ENCODE peak calls at places on chromosome 5, in four cellular contexts. S is upper lobe of left lung, Z is A549, M is fibroblast of mammary gland. H is an unnamed sample.

GRCh38 chr5:9454491-9454890 is 91.4 kb downstream of the SEMA5A start:
- DNase-seq in S (no peak), Z (no peak), M (no peak), H (no peak)

GRCh38 chr5:162436055-162436454 is 368.5 kb downstream of the GABRG2 start:
- DNase-seq in S (no peak), Z (no peak), M (no peak), H (no peak)

GRCh38 chr5:88256037-88256436 is 12.6 kb downstream of the TMEM161B start:
- DNase-seq in S (no peak), Z (no peak), M (no peak), H (no peak)

GRCh38 chr5:135900276-135900675 is 4.6 kb upstream of the IL9 start:
- DNase-seq in S (no peak), Z (no peak), M (no peak), H (no peak)

GRCh38 chr5:94690778-94691177 is 72.3 kb downstream of the SLF1 start:
- DNase-seq in S (no peak), Z (no peak), M (no peak), H (no peak)

GRCh38 chr5:14581891-14582796 is 552 bp downstream of the OTULINL start:
- DNase-seq in S (peak), Z (peak), M (peak), H (peak)

GRCh38 chr5:33834334-33834733 is 57.5 kb downstream of the ADAMTS12 start:
- DNase-seq in S (no peak), Z (no peak), M (no peak), H (no peak)

GRCh38 chr5:65203746-65204145 is 278.0 kb downstream of the ADAMTS6 start:
- DNase-seq in S (no peak), Z (no peak), M (peak), H (peak)

GRCh38 chr5:39520232-39520572 is 95.4 kb upstream of the DAB2 start:
- DNase-seq in S (no peak), Z (no peak), M (peak), H (no peak)

GRCh38 chr5:36662291-36662851 is 56.0 kb downstream of the SLC1A3 start:
- DNase-seq in S (peak), Z (no peak), M (no peak), H (no peak)

GRCh38 chr5:159752622-159753275 is 163.5 kb upstream of the ADRA1B start:
- DNase-seq in S (no peak), Z (no peak), M (peak), H (no peak)

GRCh38 chr5:95984287-95984938 is 22.8 kb upstream of the ELL2 start:
- DNase-seq in S (no peak), Z (no peak), M (peak), H (no peak)

GRCh38 chr5:141484499-141485304 is at the start of gene PCDHGC4:
- DNase-seq in S (peak), Z (no peak), M (no peak), H (no peak)

GRCh38 chr5:58462623-58463230 is 2.8 kb upstream of the PLK2 start:
- DNase-seq in S (no peak), Z (peak), M (peak), H (peak)

GRCh38 chr5:58462154-58462553 is 2.3 kb upstream of the PLK2 start:
- DNase-seq in S (no peak), Z (peak), M (no peak), H (peak)

GRCh38 chr5:58469895-58470294 is 10.0 kb upstream of the PLK2 start:
- DNase-seq in S (no peak), Z (no peak), M (no peak), H (no peak)

GRCh38 chr5:58466939-58467338 is 7.1 kb upstream of the PLK2 start:
- DNase-seq in S (no peak), Z (peak), M (peak), H (no peak)
- TF ChIP-seq CTCF in S (no peak), Z (no peak), M (no peak), H (no peak)

GRCh38 chr5:29001666-29002065 is 1963.3 kb upstream of the CDH9 start:
- DNase-seq in S (no peak), Z (no peak), M (no peak), H (no peak)
- TF ChIP-seq CTCF in S (no peak), Z (no peak), M (no peak), H (no peak)

GRCh38 chr5:123278284-123278683 is 144.9 kb downstream of the CEP120 start:
- DNase-seq in S (no peak), Z (no peak), M (peak), H (no peak)

GRCh38 chr5:123269851-123270250 is 153.4 kb downstream of the CEP120 start:
- DNase-seq in S (no peak), Z (no peak), M (no peak), H (no peak)

GRCh38 chr5:123269436-123269835 is 153.8 kb downstream of the CEP120 start:
- DNase-seq in S (no peak), Z (no peak), M (no peak), H (no peak)

DNA sequence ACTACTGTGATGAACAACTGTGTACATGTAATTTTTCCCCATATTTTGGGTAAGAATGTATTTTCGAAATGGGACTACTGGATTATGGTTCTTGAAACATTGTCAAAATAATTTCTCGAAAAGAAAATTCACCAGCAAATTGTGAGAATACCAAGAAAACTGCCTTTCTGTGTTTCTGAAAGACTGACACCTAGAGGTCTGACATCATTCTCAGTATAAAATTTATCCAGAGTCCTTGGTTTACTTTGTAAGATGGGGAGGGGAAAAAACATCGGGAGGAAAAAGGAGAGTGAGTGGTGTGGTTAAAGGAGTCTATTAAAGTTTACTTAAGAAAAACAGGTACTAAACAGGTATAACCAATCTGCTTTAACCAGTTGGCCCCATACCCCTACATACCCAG is 149.2 kb downstream of the CEP120 start:
- DNase-seq in S (no peak), Z (no peak), M (no peak), H (no peak)
- TF ChIP-seq CTCF in S (no peak), Z (peak), M (peak), H (peak)

GRCh38 chr5:54860321-54860720 is 125.1 kb downstream of the ESM1 start:
- DNase-seq in S (no peak), Z (no peak), M (peak), H (no peak)

GRCh38 chr5:54852007-54852406 is 133.4 kb downstream of the ESM1 start:
- DNase-seq in S (no peak), Z (no peak), M (no peak), H (no peak)

GRCh38 chr5:54859321-54859720 is 126.1 kb downstream of the ESM1 start:
- DNase-seq in S (no peak), Z (no peak), M (no peak), H (no peak)

GRCh38 chr5:54851449-54851848 is 133.9 kb downstream of the ESM1 start:
- DNase-seq in S (no peak), Z (no peak), M (no peak), H (no peak)

GRCh38 chr5:54854883-54855581 is 130.4 kb downstream of the ESM1 start:
- DNase-seq in S (no peak), Z (no peak), M (no peak), H (no peak)
- TF ChIP-seq CTCF in S (no peak), Z (no peak), M (no peak), H (no peak)

GRCh38 chr5:120465281-120465961 is 1.3 kb downstream of the PRR16 start:
- DNase-seq in S (peak), Z (no peak), M (peak), H (peak)

GRCh38 chr5:120464627-120465280 is 654 bp downstream of the PRR16 start:
- DNase-seq in S (peak), Z (no peak), M (peak), H (peak)

GRCh38 chr5:120466337-120467006 is 2.4 kb downstream of the PRR16 start:
- DNase-seq in S (no peak), Z (no peak), M (no peak), H (no peak)

GRCh38 chr5:120463026-120463770 is 902 bp upstream of the PRR16 start:
- DNase-seq in S (no peak), Z (no peak), M (no peak), H (no peak)

GRCh38 chr5:120463991-120464626 is at the start of gene PRR16:
- DNase-seq in S (peak), Z (peak), M (peak), H (peak)
- TF ChIP-seq CTCF in S (peak), Z (peak), M (no peak), H (peak)

DNA sequence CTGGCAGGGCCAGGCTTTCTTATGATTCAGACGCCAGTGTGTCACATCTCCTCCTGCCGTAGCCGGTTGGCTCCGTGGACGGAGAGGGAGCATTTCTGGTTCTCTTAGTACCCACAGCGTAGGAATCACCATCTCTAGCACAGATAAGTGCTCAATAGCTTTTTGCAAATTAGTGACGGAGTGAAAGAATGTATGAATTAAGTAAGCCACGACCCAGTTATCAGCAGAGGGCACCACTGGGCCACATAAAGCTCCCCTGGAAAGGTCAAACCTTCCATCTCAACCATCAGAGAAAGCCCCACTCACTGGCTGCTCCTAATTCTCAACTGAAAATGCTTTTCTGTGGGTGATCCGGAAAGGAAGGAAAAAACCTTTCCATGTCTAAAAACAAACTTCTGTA is 317.0 kb upstream of the ADCY2 start:
- DNase-seq in S (no peak), Z (no peak), M (no peak), H (no peak)
- TF ChIP-seq CTCF in S (no peak), Z (no peak), M (no peak), H (peak)

DNA sequence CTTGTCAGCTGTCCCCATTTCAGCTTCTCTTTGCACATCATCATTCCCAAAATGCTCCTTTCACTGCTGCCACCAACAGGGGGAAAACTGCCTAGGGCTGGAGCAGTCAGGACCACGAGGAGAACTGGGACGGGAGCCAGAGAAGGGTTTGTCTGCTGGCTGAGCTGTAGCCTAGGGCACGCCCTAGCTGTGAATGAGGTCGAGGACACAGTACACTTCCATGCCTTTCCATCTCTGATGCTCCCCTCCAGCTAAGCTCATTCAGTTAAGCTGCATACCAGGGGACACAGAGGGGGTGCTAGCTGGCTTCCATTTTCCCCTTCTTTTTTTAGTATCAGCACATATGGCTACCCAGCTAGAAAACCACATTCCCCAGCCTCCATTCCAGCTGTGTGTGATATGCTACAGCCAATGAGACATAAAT is 64.7 kb downstream of the STK10 start:
- DNase-seq in S (no peak), Z (no peak), M (peak), H (peak)
- TF ChIP-seq CTCF in S (peak), Z (no peak), M (peak), H (no peak)

GRCh38 chr5:150573867-150574817 is 66.2 kb downstream of the NDST1 start:
- DNase-seq in S (no peak), Z (peak), M (no peak), H (no peak)
- TF ChIP-seq CTCF in S (no peak), Z (peak), M (no peak), H (no peak)

DNA sequence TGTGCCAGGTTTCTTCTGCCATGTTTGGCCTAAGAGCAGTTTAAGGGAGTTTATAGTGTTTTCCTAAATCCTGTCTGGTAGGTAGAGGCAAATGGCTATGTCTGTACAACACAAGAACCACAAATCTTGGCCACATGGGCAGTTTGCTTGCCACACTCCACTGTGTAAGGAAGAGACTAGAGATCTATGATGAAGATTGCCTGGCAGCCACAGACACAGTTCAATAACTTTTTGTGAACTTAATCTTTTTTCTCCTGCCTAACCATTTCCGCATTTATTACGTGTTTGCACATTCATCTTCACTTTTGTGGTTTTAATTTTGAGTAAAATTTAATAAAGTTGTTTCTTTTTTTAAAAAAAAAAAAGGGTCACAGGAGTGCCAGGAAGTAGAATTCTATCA is 5.8 kb downstream of the MFAP3 start:
- DNase-seq in S (no peak), Z (no peak), M (no peak), H (no peak)
- TF ChIP-seq CTCF in S (no peak), Z (no peak), M (no peak), H (no peak)

H was measured in RWPE1.